ENCODE peak calls at places on chromosomes 7 and 10, in eight cellular contexts. O, K, H, P, V, T, F and E are unnamed samples.

GRCh38 chr7:149283321-149283720 is 21.3 kb downstream of the ZNF783 start:
- DNase-seq in O (no peak), K (no peak), H (no peak), P (no peak), V (no peak), T (no peak), F (no peak), E (no peak)

GRCh38 chr7:115066050-115066449 is 144.2 kb downstream of the MDFIC start:
- DNase-seq in O (no peak), K (no peak), H (no peak), P (no peak), V (no peak), T (no peak), F (no peak), E (no peak)

GRCh38 chr7:17488829-17489228 is 190.4 kb downstream of the AHR start:
- DNase-seq in O (no peak), K (no peak), H (no peak), P (no peak), V (no peak), T (no peak), F (no peak), E (no peak)

GRCh38 chr7:28155019-28155660 is 25.5 kb downstream of the JAZF1 start:
- DNase-seq in O (no peak), K (no peak), H (no peak), P (no peak), V (peak; percentile 73), T (no peak), F (no peak), E (no peak)

GRCh38 chr10:112373912-112374338 is at the start of gene ACSL5:
- DNase-seq in O (no peak), K (no peak), H (no peak), P (no peak), V (no peak), T (no peak), F (no peak), E (no peak)

GRCh38 chr7:88546808-88547207 is 212.7 kb upstream of the ZNF804B start:
- DNase-seq in O (peak; percentile 16), K (peak; percentile 25), H (no peak), P (peak; percentile 68), V (peak; percentile 71), T (no peak), F (no peak), E (no peak)

GRCh38 chr7:13933106-13933505 is 56.4 kb downstream of the ETV1 start:
- DNase-seq in O (peak; percentile 8), K (peak; percentile 57), H (no peak), P (no peak), V (no peak), T (peak; percentile 40), F (no peak), E (no peak)

GRCh38 chr7:106537119-106537518 is 123.8 kb downstream of the CCDC71L start:
- DNase-seq in O (no peak), K (no peak), H (no peak), P (peak; percentile 75), V (no peak), T (no peak), F (no peak), E (no peak)

GRCh38 chr10:98135222-98135899 is 904 bp downstream of the R3HCC1L start:
- DNase-seq in O (no peak), K (no peak), H (no peak), P (peak; percentile 31), V (no peak), T (peak; percentile 25), F (no peak), E (no peak)

GRCh38 chr7:7498881-7499280 is 36.8 kb downstream of the COL28A1 start:
- DNase-seq in O (no peak), K (no peak), H (no peak), P (no peak), V (no peak), T (no peak), F (no peak), E (no peak)

GRCh38 chr10:6336013-6336412 is 133.3 kb downstream of the PFKFB3 start:
- DNase-seq in O (no peak), K (no peak), H (no peak), P (no peak), V (no peak), T (no peak), F (no peak), E (no peak)

GRCh38 chr10:5645944-5646617 is 20.3 kb downstream of the ASB13 start:
- DNase-seq in O (no peak), K (no peak), H (no peak), P (no peak), V (no peak), T (no peak), F (no peak), E (no peak)

GRCh38 chr7:7181519-7182155 is 707 bp upstream of the C1GALT1 start:
- DNase-seq in O (no peak), K (peak; percentile 65), H (no peak), P (no peak), V (peak; percentile 76), T (peak; percentile 57), F (peak; percentile 15), E (no peak)

GRCh38 chr7:22251284-22251683 is 105.7 kb downstream of the RAPGEF5 start:
- DNase-seq in O (no peak), K (no peak), H (no peak), P (no peak), V (no peak), T (no peak), F (no peak), E (no peak)

GRCh38 chr10:11830836-11831519 is 7.8 kb downstream of the PROSER2 start:
- DNase-seq in O (no peak), K (peak; percentile 38), H (no peak), P (no peak), V (no peak), T (no peak), F (no peak), E (no peak)

GRCh38 chr7:77862691-77863090 is 64.1 kb downstream of the PHTF2 start:
- DNase-seq in O (no peak), K (no peak), H (no peak), P (no peak), V (no peak), T (peak; percentile 8), F (no peak), E (no peak)

GRCh38 chr10:103278862-103279298 is 1.9 kb downstream of the INA start:
- DNase-seq in O (peak; percentile 24), K (peak; percentile 60), H (no peak), P (peak; percentile 40), V (peak; percentile 16), T (peak; percentile 61), F (no peak), E (no peak)

GRCh38 chr10:103278424-103278823 is 1.5 kb downstream of the INA start:
- DNase-seq in O (no peak), K (no peak), H (no peak), P (no peak), V (no peak), T (no peak), F (no peak), E (no peak)

GRCh38 chr10:103277713-103278299 is 868 bp downstream of the INA start:
- DNase-seq in O (no peak), K (no peak), H (no peak), P (no peak), V (no peak), T (no peak), F (no peak), E (no peak)

GRCh38 chr10:103276251-103276936 is 544 bp upstream of the INA start:
- DNase-seq in O (no peak), K (no peak), H (no peak), P (no peak), V (no peak), T (no peak), F (no peak), E (no peak)

DNA sequence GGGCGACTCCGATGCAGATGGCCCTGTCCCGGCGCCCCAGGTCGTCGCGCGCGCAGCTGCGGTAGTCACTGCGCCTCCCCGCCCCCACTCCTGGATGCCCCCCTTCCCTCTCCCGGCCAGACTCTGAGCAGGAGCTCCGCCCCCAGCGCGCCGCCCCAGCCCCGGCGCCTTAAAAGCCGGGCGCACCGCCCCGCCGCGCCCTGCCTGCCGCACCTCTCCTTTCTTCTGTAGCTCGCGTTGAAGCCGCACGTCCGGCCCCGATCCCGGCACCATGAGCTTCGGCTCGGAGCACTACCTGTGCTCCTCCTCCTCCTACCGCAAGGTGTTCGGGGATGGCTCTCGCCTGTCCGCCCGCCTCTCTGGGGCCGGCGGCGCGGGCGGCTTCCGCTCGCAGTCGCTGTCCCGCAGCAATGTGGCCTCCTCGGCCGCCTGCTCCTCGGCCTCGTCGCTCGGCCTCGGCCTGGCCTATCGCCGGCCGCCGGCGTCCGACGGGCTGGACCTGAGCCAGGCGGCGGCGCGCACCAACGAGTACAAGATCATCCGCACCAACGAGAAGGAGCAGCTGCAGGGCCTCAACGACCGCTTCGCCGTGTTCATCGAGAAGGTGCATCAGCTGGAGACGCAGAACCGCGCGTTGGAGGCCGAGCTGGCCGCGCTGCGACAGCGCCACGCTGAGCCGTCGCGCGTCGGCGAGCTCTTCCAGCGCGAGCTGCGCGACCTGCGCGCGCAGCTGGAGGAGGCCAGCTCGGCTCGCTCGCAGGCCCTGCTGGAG is at the start of gene INA:
- DNase-seq in O (no peak), K (peak; percentile 39), H (no peak), P (peak; percentile 28), V (peak; percentile 56), T (peak; percentile 30), F (no peak), E (no peak)
- H3K4me3 ChIP-seq in O (peak within 1 kb of the TSS; percentile 37), K (peak within 1 kb of the TSS; percentile 39), H (peak within 1 kb of the TSS; percentile 59), P (peak within 1 kb of the TSS; percentile 20), V (peak within 1 kb of the TSS; percentile 34), T (peak within 1 kb of the TSS; percentile 25), F (no peak within 1 kb of the TSS), E (peak within 1 kb of the TSS; percentile 56)

GRCh38 chr10:101778151-101778780 is 2.4 kb upstream of the FGF8 start:
- DNase-seq in O (no peak), K (no peak), H (no peak), P (no peak), V (no peak), T (no peak), F (no peak), E (no peak)
- H3K4me3 ChIP-seq in O (no peak overlapping the region), K (no peak overlapping the region), H (no peak overlapping the region), P (no peak overlapping the region), V (peak overlapping the region; percentile 59), T (no peak overlapping the region), F (no peak overlapping the region), E (no peak overlapping the region)

DNA sequence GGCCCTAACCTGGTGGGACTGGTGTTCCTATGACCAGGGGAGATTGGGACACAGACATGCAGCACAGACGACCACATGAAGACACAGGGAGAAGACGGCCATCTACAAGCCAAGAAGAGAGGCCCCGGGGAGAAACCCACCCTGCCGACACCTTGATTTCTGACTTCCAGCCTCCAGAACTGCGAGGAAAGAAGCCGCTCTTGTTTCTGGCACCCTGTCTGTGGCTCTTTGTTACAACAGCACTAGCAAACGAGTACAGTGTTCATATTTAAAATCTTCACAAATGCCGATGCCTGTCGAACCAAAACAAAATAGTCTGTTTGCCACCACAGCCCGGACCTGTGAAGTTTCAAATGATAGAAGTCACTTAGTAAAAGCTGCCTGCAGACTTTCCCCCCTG is 132.3 kb downstream of the ACTR3B start:
- DNase-seq in O (no peak), K (no peak), H (no peak), P (no peak), V (no peak), T (no peak), F (no peak), E (no peak)
- H3K4me3 ChIP-seq in O (no peak overlapping the region), K (no peak overlapping the region), H (no peak overlapping the region), P (no peak overlapping the region), V (no peak overlapping the region), T (no peak overlapping the region), F (no peak overlapping the region), E (no peak overlapping the region)

DNA sequence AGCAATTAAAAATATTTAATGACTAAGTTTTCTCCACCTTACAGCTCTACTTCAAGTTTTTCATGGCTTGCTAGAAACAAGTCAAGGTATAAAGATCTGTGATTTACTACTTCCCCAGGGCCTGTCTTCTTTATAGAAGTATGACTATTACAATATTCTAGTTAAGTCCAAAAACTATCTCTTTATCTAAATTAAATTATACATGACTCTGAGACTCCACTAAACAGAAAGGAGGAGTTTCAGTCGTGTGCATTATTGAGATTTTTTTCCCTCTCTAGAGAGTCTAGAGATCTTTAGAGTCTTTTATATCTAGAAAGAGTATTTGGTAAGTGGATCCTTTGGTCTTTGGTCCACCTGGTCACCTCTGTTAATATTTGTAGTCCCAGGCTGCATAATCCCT is 100.7 kb downstream of the SEMA3E start:
- DNase-seq in O (no peak), K (no peak), H (no peak), P (no peak), V (no peak), T (no peak), F (no peak), E (no peak)
- H3K4me3 ChIP-seq in O (no peak overlapping the region), K (no peak overlapping the region), H (no peak overlapping the region), P (no peak overlapping the region), V (no peak overlapping the region), T (no peak overlapping the region), F (no peak overlapping the region), E (no peak overlapping the region)